ENCODE peak calls at places on chromosomes 2 and 18, in six cellular contexts. One of them, this sample, is unnamed.

GRCh38 chr2:8039732-8040131 is 642.1 kb upstream of the ID2 start:
- DNase-seq in activated CD4-positive, alpha-beta T cell treated with anti-CD3 and anti-CD28 coated beads for 48 hours: no peak
- DNase-seq in AG04449: no peak
- DNase-seq in activated CD8-positive, alpha-beta T cell treated with anti-CD3 and anti-CD28 coated beads for 36 hours: no peak
- DNase-seq in neural crest cell: no peak
- DNase-seq in naive thymus-derived CD4-positive, alpha-beta T cell: no peak
- DNase-seq in this sample: no peak

GRCh38 chr2:207165121-207166038 is at the start of gene KLF7:
- DNase-seq in activated CD4-positive, alpha-beta T cell treated with anti-CD3 and anti-CD28 coated beads for 48 hours: peak
- DNase-seq in AG04449: no peak
- DNase-seq in activated CD8-positive, alpha-beta T cell treated with anti-CD3 and anti-CD28 coated beads for 36 hours: peak
- DNase-seq in neural crest cell: peak
- DNase-seq in naive thymus-derived CD4-positive, alpha-beta T cell: peak
- DNase-seq in this sample: peak

GRCh38 chr2:16628316-16628715 is 37.3 kb downstream of the CYRIA start:
- DNase-seq in activated CD4-positive, alpha-beta T cell treated with anti-CD3 and anti-CD28 coated beads for 48 hours: no peak
- DNase-seq in AG04449: no peak
- DNase-seq in activated CD8-positive, alpha-beta T cell treated with anti-CD3 and anti-CD28 coated beads for 36 hours: no peak
- DNase-seq in neural crest cell: no peak
- DNase-seq in naive thymus-derived CD4-positive, alpha-beta T cell: no peak
- DNase-seq in this sample: no peak

GRCh38 chr2:59167514-59167913 is 926.4 kb upstream of the FANCL start:
- DNase-seq in activated CD4-positive, alpha-beta T cell treated with anti-CD3 and anti-CD28 coated beads for 48 hours: no peak
- DNase-seq in AG04449: no peak
- DNase-seq in activated CD8-positive, alpha-beta T cell treated with anti-CD3 and anti-CD28 coated beads for 36 hours: no peak
- DNase-seq in neural crest cell: no peak
- DNase-seq in naive thymus-derived CD4-positive, alpha-beta T cell: no peak
- DNase-seq in this sample: no peak

GRCh38 chr2:221816566-221816965 is 244.5 kb upstream of the EPHA4 start:
- DNase-seq in activated CD4-positive, alpha-beta T cell treated with anti-CD3 and anti-CD28 coated beads for 48 hours: no peak
- DNase-seq in AG04449: no peak
- DNase-seq in activated CD8-positive, alpha-beta T cell treated with anti-CD3 and anti-CD28 coated beads for 36 hours: no peak
- DNase-seq in neural crest cell: no peak
- DNase-seq in naive thymus-derived CD4-positive, alpha-beta T cell: no peak
- DNase-seq in this sample: no peak

GRCh38 chr2:210502997-210503621 is 26.6 kb upstream of the LANCL1 start:
- DNase-seq in activated CD4-positive, alpha-beta T cell treated with anti-CD3 and anti-CD28 coated beads for 48 hours: peak
- DNase-seq in AG04449: no peak
- DNase-seq in activated CD8-positive, alpha-beta T cell treated with anti-CD3 and anti-CD28 coated beads for 36 hours: peak
- DNase-seq in neural crest cell: peak
- DNase-seq in naive thymus-derived CD4-positive, alpha-beta T cell: peak
- DNase-seq in this sample: peak

GRCh38 chr2:208280933-208281332 is 14.9 kb downstream of the PIKFYVE start:
- DNase-seq in activated CD4-positive, alpha-beta T cell treated with anti-CD3 and anti-CD28 coated beads for 48 hours: no peak
- DNase-seq in AG04449: peak
- DNase-seq in activated CD8-positive, alpha-beta T cell treated with anti-CD3 and anti-CD28 coated beads for 36 hours: peak
- DNase-seq in neural crest cell: no peak
- DNase-seq in naive thymus-derived CD4-positive, alpha-beta T cell: no peak
- DNase-seq in this sample: peak

GRCh38 chr2:203016716-203017115 is 2.0 kb downstream of the NBEAL1 start:
- DNase-seq in activated CD4-positive, alpha-beta T cell treated with anti-CD3 and anti-CD28 coated beads for 48 hours: no peak
- DNase-seq in AG04449: no peak
- DNase-seq in activated CD8-positive, alpha-beta T cell treated with anti-CD3 and anti-CD28 coated beads for 36 hours: no peak
- DNase-seq in neural crest cell: no peak
- DNase-seq in naive thymus-derived CD4-positive, alpha-beta T cell: no peak
- DNase-seq in this sample: no peak

GRCh38 chr2:234548720-234549420 is 52.0 kb upstream of the ARL4C start:
- DNase-seq in activated CD4-positive, alpha-beta T cell treated with anti-CD3 and anti-CD28 coated beads for 48 hours: no peak
- DNase-seq in AG04449: no peak
- DNase-seq in activated CD8-positive, alpha-beta T cell treated with anti-CD3 and anti-CD28 coated beads for 36 hours: no peak
- DNase-seq in neural crest cell: no peak
- DNase-seq in naive thymus-derived CD4-positive, alpha-beta T cell: no peak
- DNase-seq in this sample: peak

GRCh38 chr2:26610504-26611335 is 30.4 kb downstream of the CIB4 start:
- DNase-seq in activated CD4-positive, alpha-beta T cell treated with anti-CD3 and anti-CD28 coated beads for 48 hours: no peak
- DNase-seq in AG04449: no peak
- DNase-seq in activated CD8-positive, alpha-beta T cell treated with anti-CD3 and anti-CD28 coated beads for 36 hours: no peak
- DNase-seq in neural crest cell: no peak
- DNase-seq in naive thymus-derived CD4-positive, alpha-beta T cell: no peak
- DNase-seq in this sample: no peak

GRCh38 chr2:144950874-144951560 is 431.1 kb upstream of the ZEB2 start:
- DNase-seq in activated CD4-positive, alpha-beta T cell treated with anti-CD3 and anti-CD28 coated beads for 48 hours: no peak
- DNase-seq in AG04449: peak
- DNase-seq in activated CD8-positive, alpha-beta T cell treated with anti-CD3 and anti-CD28 coated beads for 36 hours: no peak
- DNase-seq in neural crest cell: no peak
- DNase-seq in naive thymus-derived CD4-positive, alpha-beta T cell: no peak
- DNase-seq in this sample: peak

GRCh38 chr2:88600038-88600465 is 27.2 kb downstream of the EIF2AK3 start:
- DNase-seq in activated CD4-positive, alpha-beta T cell treated with anti-CD3 and anti-CD28 coated beads for 48 hours: peak
- DNase-seq in AG04449: peak
- DNase-seq in activated CD8-positive, alpha-beta T cell treated with anti-CD3 and anti-CD28 coated beads for 36 hours: peak
- DNase-seq in neural crest cell: no peak
- DNase-seq in naive thymus-derived CD4-positive, alpha-beta T cell: no peak
- DNase-seq in this sample: peak

GRCh38 chr2:128319773-128320608 is 1.3 kb upstream of the HS6ST1 start:
- DNase-seq in activated CD4-positive, alpha-beta T cell treated with anti-CD3 and anti-CD28 coated beads for 48 hours: no peak
- DNase-seq in AG04449: no peak
- DNase-seq in activated CD8-positive, alpha-beta T cell treated with anti-CD3 and anti-CD28 coated beads for 36 hours: no peak
- DNase-seq in neural crest cell: no peak
- DNase-seq in naive thymus-derived CD4-positive, alpha-beta T cell: no peak
- DNase-seq in this sample: no peak

GRCh38 chr18:47100214-47100831 is 50.0 kb downstream of the HDHD2 start:
- DNase-seq in activated CD4-positive, alpha-beta T cell treated with anti-CD3 and anti-CD28 coated beads for 48 hours: peak
- DNase-seq in AG04449: no peak
- DNase-seq in activated CD8-positive, alpha-beta T cell treated with anti-CD3 and anti-CD28 coated beads for 36 hours: peak
- DNase-seq in neural crest cell: peak
- DNase-seq in naive thymus-derived CD4-positive, alpha-beta T cell: peak
- DNase-seq in this sample: peak

GRCh38 chr2:235325126-235325525 is 168.7 kb upstream of the AGAP1 start:
- DNase-seq in activated CD4-positive, alpha-beta T cell treated with anti-CD3 and anti-CD28 coated beads for 48 hours: no peak
- DNase-seq in AG04449: no peak
- DNase-seq in activated CD8-positive, alpha-beta T cell treated with anti-CD3 and anti-CD28 coated beads for 36 hours: no peak
- DNase-seq in neural crest cell: no peak
- DNase-seq in naive thymus-derived CD4-positive, alpha-beta T cell: no peak
- DNase-seq in this sample: no peak

GRCh38 chr18:10381951-10382350 is 72.5 kb upstream of the APCDD1 start:
- DNase-seq in activated CD4-positive, alpha-beta T cell treated with anti-CD3 and anti-CD28 coated beads for 48 hours: no peak
- DNase-seq in AG04449: no peak
- DNase-seq in activated CD8-positive, alpha-beta T cell treated with anti-CD3 and anti-CD28 coated beads for 36 hours: no peak
- DNase-seq in neural crest cell: no peak
- DNase-seq in naive thymus-derived CD4-positive, alpha-beta T cell: no peak
- DNase-seq in this sample: no peak

GRCh38 chr18:48851563-48851962 is 99.2 kb downstream of the SMAD7 start:
- DNase-seq in activated CD4-positive, alpha-beta T cell treated with anti-CD3 and anti-CD28 coated beads for 48 hours: no peak
- DNase-seq in AG04449: no peak
- DNase-seq in activated CD8-positive, alpha-beta T cell treated with anti-CD3 and anti-CD28 coated beads for 36 hours: peak
- DNase-seq in neural crest cell: no peak
- DNase-seq in naive thymus-derived CD4-positive, alpha-beta T cell: peak
- DNase-seq in this sample: peak